ENCODE peak calls at places on chromosome 13, in five cellular contexts. U is IMR-90, H is mesenchymal stem cell, K is H1, E is trophoblast cell. I is an unnamed sample.

GRCh38 chr13:42011601-42012401 is 36.6 kb upstream of the DGKH start:
- DNase-seq in E (peak; percentile 17), K (no peak), H (no peak), U (no peak), I (no peak)

GRCh38 chr13:23921451-23921888 is 24.2 kb upstream of the C1QTNF9B start:
- DNase-seq in H (peak; percentile 61), E (peak; percentile 86), K (no peak), U (peak; percentile 66), I (peak; percentile 39)

GRCh38 chr13:72648513-72649065 is 78.8 kb downstream of the MZT1 start:
- DNase-seq in U (no peak), E (no peak), K (no peak), H (peak; percentile 3), I (no peak)

GRCh38 chr13:23583491-23583890 is 13.3 kb downstream of the TNFRSF19 start:
- DNase-seq in H (no peak), U (no peak), K (no peak), E (no peak), I (no peak)

GRCh38 chr13:52845766-52846566 is 2.5 kb downstream of the PCDH8 start:
- DNase-seq in K (peak; percentile 89), U (no peak), E (no peak), H (no peak), I (peak; percentile 69)

GRCh38 chr13:75666646-75667351 is 30.7 kb downstream of the LMO7 start:
- DNase-seq in H (peak; percentile 59), U (peak; percentile 79), K (no peak), E (peak; percentile 90), I (no peak)

GRCh38 chr13:33194820-33195692 is 90.5 kb downstream of the STARD13 start:
- DNase-seq in U (peak; percentile 96), E (peak; percentile 95), K (no peak), H (peak; percentile 98), I (no peak)

GRCh38 chr13:57946361-57946760 is 314.8 kb downstream of the PCDH17 start:
- DNase-seq in K (no peak), H (peak; percentile 35), E (no peak), U (no peak), I (no peak)

GRCh38 chr13:28493740-28494536 is 990 bp downstream of the FLT1 start:
- DNase-seq in H (peak; percentile 54), U (no peak), E (no peak), K (peak; percentile 72), I (peak; percentile 20)

GRCh38 chr13:39036212-39036611 is 1.7 kb downstream of the PROSER1 start:
- DNase-seq in E (peak; percentile 41), H (peak; percentile 33), U (peak; percentile 4), K (no peak), I (no peak)

GRCh38 chr13:63381078-63381859 is 1965.6 kb upstream of the PCDH20 start:
- DNase-seq in E (peak; percentile 31), H (no peak), K (no peak), U (peak; percentile 6), I (no peak)

GRCh38 chr13:44402902-44403719 is 29.5 kb downstream of the SERP2 start:
- DNase-seq in K (no peak), U (no peak), H (no peak), E (peak; percentile 65), I (no peak)

GRCh38 chr13:41458187-41458938 is 1.0 kb downstream of the RGCC start:
- DNase-seq in U (peak; percentile 46), H (peak; percentile 34), E (peak; percentile 58), K (peak; percentile 63), I (no peak)

GRCh38 chr13:105363747-105364177 is 1171.7 kb downstream of the EFNB2 start:
- DNase-seq in K (no peak), E (no peak), H (no peak), U (no peak), I (no peak)

GRCh38 chr13:38564751-38565150 is 122.1 kb upstream of the FREM2 start:
- DNase-seq in K (no peak), U (no peak), H (no peak), E (no peak), I (no peak)

GRCh38 chr13:25329706-25330105 is 28.3 kb downstream of the NUP58 start:
- DNase-seq in E (peak; percentile 95), U (peak; percentile 26), H (peak; percentile 73), K (no peak), I (no peak)

GRCh38 chr13:85910962-85911361 is 111.7 kb upstream of the SLITRK6 start:
- DNase-seq in E (no peak), H (no peak), U (no peak), K (no peak), I (no peak)

GRCh38 chr13:34748561-34748960 is 193.5 kb upstream of the NBEA start:
- DNase-seq in E (no peak), K (no peak), H (peak; percentile 19), U (no peak), I (no peak)

GRCh38 chr13:35940734-35941133 is 190.4 kb downstream of the DCLK1 start:
- DNase-seq in K (no peak), U (no peak), H (no peak), E (no peak), I (no peak)

GRCh38 chr13:114260818-114261217 is 20.6 kb upstream of the UPF3A start:
- DNase-seq in H (no peak), U (no peak), K (no peak), E (no peak), I (no peak)
- H3K36me3 ChIP-seq in H (peaks cover 98% of the 10 kb centered on the region), U (peaks cover 42% of the 10 kb centered on the region), K (peaks cover 86% of the 10 kb centered on the region), E (peaks cover 33% of the 10 kb centered on the region), I (peaks cover 100% of the 10 kb centered on the region)

GRCh38 chr13:93225610-93226009 is 997 bp upstream of the GPC6 start:
- DNase-seq in E (no peak), U (no peak), H (no peak), K (no peak), I (no peak)
- H2AFZ ChIP-seq in E (no peak overlapping the region), U (no peak overlapping the region), H (no peak overlapping the region), K (no peak overlapping the region), I (no peak overlapping the region)

GRCh38 chr13:112078879-112079526 is 12.1 kb downstream of the SOX1 start:
- DNase-seq in H (no peak), U (no peak), K (no peak), E (no peak), I (no peak)
- H4K8ac ChIP-seq in H (no peak overlapping the region), U (no peak overlapping the region), K (peak overlapping the region; percentile 87), E (no peak overlapping the region), I (no peak overlapping the region)

GRCh38 chr13:110683921-110684320 is 22.0 kb downstream of the CARS2 start:
- DNase-seq in E (no peak), K (no peak), H (no peak), U (no peak), I (no peak)

GRCh38 chr13:110683203-110683883 is 22.6 kb downstream of the CARS2 start:
- DNase-seq in H (peak; percentile 47), K (no peak), E (peak; percentile 49), U (peak; percentile 15), I (no peak)

GRCh38 chr13:110684388-110685056 is 21.4 kb downstream of the CARS2 start:
- DNase-seq in U (no peak), K (no peak), E (no peak), H (no peak), I (no peak)

GRCh38 chr13:110687736-110688135 is 18.2 kb downstream of the CARS2 start:
- DNase-seq in E (no peak), U (no peak), H (no peak), K (no peak), I (no peak)

DNA sequence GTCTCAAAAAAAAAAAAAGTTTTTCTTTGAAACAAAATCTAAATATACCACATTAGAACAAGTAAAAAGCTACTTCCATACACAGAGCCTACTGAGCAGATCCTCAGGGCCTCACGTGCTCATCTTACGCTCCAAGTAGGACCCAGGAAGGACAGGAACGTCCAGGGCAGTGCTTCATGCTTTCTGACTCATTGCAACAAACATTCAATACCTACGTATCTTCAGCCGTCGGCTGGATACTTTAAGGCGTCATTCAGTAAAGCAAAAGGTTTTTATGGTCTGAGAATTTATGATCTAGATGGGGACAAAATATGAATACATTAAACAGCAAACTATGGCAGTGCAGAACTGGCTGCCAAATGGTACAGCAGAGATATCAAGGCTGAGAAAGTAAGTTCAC is 20.6 kb downstream of the CARS2 start:
- DNase-seq in H (peak; percentile 25), U (peak; percentile 44), E (peak; percentile 81), K (no peak), I (no peak)
- H3K36me3 ChIP-seq in H (peaks cover 100% of the 10 kb centered on the region), U (peaks cover 54% of the 10 kb centered on the region), E (peaks cover 39% of the 10 kb centered on the region), K (peaks cover 27% of the 10 kb centered on the region), I (peaks cover 35% of the 10 kb centered on the region)